ENCODE peak calls at places on chromosomes 3 and 15, in ten cellular contexts. G is psoas muscle, T is fibroblast of the aortic adventitia, O is fibroblast of pulmonary artery, W is breast epithelium, R is esophagus squamous epithelium, Y is HCT116, A is hepatocyte, C is GM12878, L is dorsolateral prefrontal cortex. Z is an unnamed sample.

GRCh38 chr3:143769663-143770062 is 78.6 kb downstream of the SLC9A9 start:
- DNase-seq in R (no peak), W (no peak), T (peak), C (no peak), A (peak), G (no peak), O (peak), Y (no peak), L (no peak), Z (peak)

GRCh38 chr3:54445630-54446029 is 323.3 kb downstream of the CACNA2D3 start:
- DNase-seq in O (no peak), G (no peak), Y (no peak), L (no peak), W (no peak), T (no peak), A (no peak), R (no peak), C (no peak), Z (no peak)

GRCh38 chr3:114758828-114759709 is 388.0 kb downstream of the ZBTB20 start:
- DNase-seq in T (peak), L (peak), W (no peak), G (no peak), O (peak), R (no peak), C (no peak), A (peak), Y (no peak), Z (peak)

GRCh38 chr3:32406481-32407408 is 15.1 kb downstream of the CMTM7 start:
- DNase-seq in L (no peak), W (peak), C (no peak), G (no peak), R (no peak), Y (no peak), T (no peak), O (no peak), A (no peak), Z (no peak)

GRCh38 chr3:25453521-25454410 is 25.7 kb downstream of the RARB start:
- DNase-seq in A (peak), C (no peak), R (no peak), O (peak), G (no peak), T (peak), L (no peak), Y (no peak), W (no peak), Z (peak)

GRCh38 chr3:33278106-33278672 is 947 bp downstream of the FBXL2 start:
- DNase-seq in A (peak), T (peak), C (no peak), G (no peak), R (no peak), W (no peak), Y (no peak), O (peak), L (peak), Z (no peak)

GRCh38 chr15:40389824-40390595 is 7.5 kb downstream of the KNSTRN start:
- DNase-seq in G (no peak), T (no peak), L (no peak), C (no peak), O (no peak), A (no peak), W (no peak), R (no peak), Y (no peak), Z (no peak)

GRCh38 chr15:99729920-99730319 is 3.3 kb downstream of the LYSMD4 start:
- DNase-seq in W (peak), L (no peak), Y (no peak), O (peak), G (no peak), T (peak), A (peak), C (no peak), R (no peak), Z (peak)

GRCh38 chr3:135231646-135232625 is 436.9 kb downstream of the EPHB1 start:
- DNase-seq in W (no peak), G (no peak), O (no peak), Y (no peak), C (no peak), R (no peak), T (no peak), A (no peak), L (no peak), Z (no peak)

GRCh38 chr3:195708066-195708465 is 12.7 kb upstream of the MUC20 start:
- DNase-seq in R (no peak), A (no peak), L (no peak), G (no peak), Y (no peak), O (no peak), T (no peak), C (no peak), W (no peak), Z (no peak)

GRCh38 chr15:44075535-44075934 is 119.5 kb downstream of the FRMD5 start:
- DNase-seq in A (no peak), R (no peak), L (no peak), W (no peak), T (peak), G (no peak), Y (no peak), C (no peak), O (peak), Z (no peak)

GRCh38 chr15:68057089-68057488 is 3.0 kb downstream of the PIAS1 start:
- DNase-seq in C (no peak), A (no peak), O (no peak), W (no peak), R (no peak), L (no peak), T (no peak), Y (no peak), G (no peak), Z (no peak)

GRCh38 chr3:123286308-123287023 is 84.7 kb downstream of the SEC22A start:
- DNase-seq in C (no peak), W (no peak), L (no peak), O (peak), G (no peak), Y (peak), A (peak), T (peak), R (no peak), Z (peak)

GRCh38 chr15:73697033-73697467 is 12.9 kb downstream of the CD276 start:
- DNase-seq in G (peak), T (peak), O (peak), L (peak), R (peak), Y (no peak), C (peak), W (peak), A (peak), Z (peak)

GRCh38 chr3:59273976-59274375 is 224.2 kb upstream of the CFAP20DC start:
- DNase-seq in W (no peak), C (no peak), R (no peak), T (peak), L (no peak), A (no peak), Y (no peak), G (no peak), O (peak), Z (peak)

GRCh38 chr3:112676659-112677234 is 35.8 kb upstream of the CCDC80 start:
- DNase-seq in Y (peak), T (peak), R (peak), C (peak), A (peak), O (peak), L (no peak), W (no peak), G (peak), Z (peak)

GRCh38 chr3:56761887-56762605 is 39.7 kb downstream of the ARHGEF3 start:
- DNase-seq in L (no peak), W (no peak), Y (no peak), C (no peak), R (no peak), T (peak), G (no peak), O (peak), A (no peak), Z (no peak)

GRCh38 chr3:2156244-2156847 is 57.7 kb downstream of the CNTN4 start:
- DNase-seq in A (peak), W (no peak), G (no peak), R (no peak), T (no peak), O (no peak), Y (no peak), L (no peak), C (no peak), Z (peak)

GRCh38 chr15:40984963-40985362 is 31.7 kb downstream of the CHAC1 start:
- DNase-seq in C (no peak), O (peak), A (no peak), L (no peak), R (no peak), Y (no peak), W (no peak), G (no peak), T (peak), Z (peak)

GRCh38 chr3:16251316-16252085 is 13.2 kb downstream of the DPH3 start:
- DNase-seq in O (no peak), C (no peak), L (no peak), W (no peak), A (no peak), R (no peak), Y (no peak), G (no peak), T (no peak), Z (no peak)

GRCh38 chr3:35393916-35394315 is 245.4 kb upstream of the ARPP21 start:
- DNase-seq in L (no peak), A (peak), G (no peak), O (peak), C (no peak), W (no peak), R (no peak), Y (no peak), T (no peak), Z (peak)

GRCh38 chr15:29156521-29156920 is 113.1 kb downstream of the NSMCE3 start:
- DNase-seq in Y (no peak), T (no peak), A (no peak), L (no peak), R (no peak), O (no peak), C (no peak), G (no peak), W (no peak), Z (no peak)

GRCh38 chr3:178714971-178715832 is 179.0 kb downstream of the KCNMB2 start:
- DNase-seq in Y (no peak), O (no peak), G (no peak), A (no peak), T (no peak), L (no peak), W (no peak), R (no peak), C (no peak), Z (no peak)

GRCh38 chr15:58490405-58491150 is 58.8 kb downstream of the LIPC start:
- DNase-seq in Y (no peak), C (no peak), A (no peak), R (no peak), L (peak), O (no peak), W (peak), T (no peak), G (no peak), Z (no peak)

GRCh38 chr3:42839616-42840015 is 30.4 kb downstream of the ACKR2 start:
- DNase-seq in R (no peak), G (no peak), C (peak), W (peak), T (peak), A (peak), O (peak), L (peak), Y (peak), Z (peak)

GRCh38 chr15:95266481-95267061 is 1035.2 kb downstream of the MCTP2 start:
- DNase-seq in L (no peak), C (no peak), G (no peak), T (peak), A (no peak), Y (no peak), O (peak), W (no peak), R (no peak), Z (peak)

GRCh38 chr3:88003115-88003755 is 55.6 kb downstream of the CGGBP1 start:
- DNase-seq in A (peak), L (no peak), G (no peak), T (peak), W (no peak), Y (peak), O (peak), C (no peak), R (no peak), Z (peak)

GRCh38 chr15:25242957-25243799 is 195.6 kb downstream of the UBE3A start:
- DNase-seq in O (no peak), L (peak), Y (no peak), A (no peak), R (no peak), C (no peak), W (peak), G (peak), T (no peak), Z (no peak)

GRCh38 chr3:178170698-178171535 is 365.3 kb upstream of the KCNMB2 start:
- DNase-seq in L (no peak), A (no peak), T (peak), G (no peak), R (no peak), W (no peak), C (no peak), Y (no peak), O (peak), Z (peak)

GRCh38 chr15:50907866-50908208 is 646 bp upstream of the AP4E1 start:
- DNase-seq in C (no peak), R (no peak), Y (peak), W (no peak), A (peak), O (peak), L (peak), T (peak), G (no peak), Z (peak)

GRCh38 chr3:18444597-18445420 is 19.7 kb upstream of the SATB1 start:
- DNase-seq in Y (no peak), R (no peak), A (peak), O (peak), C (no peak), G (peak), L (peak), W (no peak), T (peak), Z (peak)

GRCh38 chr3:119559441-119559963 is at the start of gene CD80:
- DNase-seq in R (peak), Y (peak), T (peak), L (no peak), A (peak), O (peak), C (peak), W (no peak), G (peak), Z (peak)

GRCh38 chr3:70943886-70944285 is 631.4 kb upstream of the MDFIC2 start:
- DNase-seq in Y (no peak), T (peak), A (no peak), L (no peak), O (no peak), G (no peak), R (no peak), W (no peak), C (no peak), Z (no peak)

GRCh38 chr3:44179251-44179650 is 62.4 kb upstream of the TOPAZ1 start:
- DNase-seq in A (no peak), L (no peak), C (no peak), G (no peak), W (no peak), Y (no peak), T (no peak), O (no peak), R (no peak), Z (no peak)

GRCh38 chr15:71294636-71295241 is 179.5 kb downstream of the THSD4 start:
- DNase-seq in C (no peak), L (no peak), T (peak), R (no peak), Y (peak), W (no peak), A (no peak), G (no peak), O (peak), Z (peak)

GRCh38 chr3:164479406-164479805 is 598.9 kb downstream of the SI start:
- DNase-seq in W (no peak), T (no peak), Y (no peak), O (no peak), L (no peak), G (no peak), C (no peak), A (no peak), R (no peak), Z (no peak)

GRCh38 chr3:9395570-9396300 is 1.7 kb upstream of the SETD5 start:
- DNase-seq in R (no peak), Y (no peak), W (no peak), G (no peak), A (peak), O (peak), T (no peak), L (no peak), C (no peak), Z (peak)

GRCh38 chr3:129207347-129207947 is 23.8 kb upstream of the CNBP start:
- DNase-seq in W (no peak), T (no peak), L (no peak), O (no peak), G (no peak), C (no peak), R (no peak), Y (no peak), A (peak), Z (no peak)

GRCh38 chr3:129211345-129211744 is 27.6 kb upstream of the CNBP start:
- DNase-seq in L (no peak), W (no peak), C (no peak), T (no peak), A (no peak), O (no peak), G (no peak), R (no peak), Y (no peak), Z (no peak)

GRCh38 chr3:129213238-129213637 is 29.5 kb upstream of the CNBP start:
- DNase-seq in O (no peak), C (no peak), Y (no peak), W (no peak), R (no peak), L (no peak), A (no peak), G (no peak), T (no peak), Z (no peak)

GRCh38 chr3:129211772-129212171 is 28.1 kb upstream of the CNBP start:
- DNase-seq in W (peak), T (peak), C (no peak), G (peak), L (peak), O (peak), Y (peak), R (no peak), A (peak), Z (peak)
- TF ChIP-seq CTCF in W (no peak), T (no peak), C (no peak), G (no peak), L (no peak), O (no peak), Y (no peak), R (no peak), A (no peak), Z (no peak)

GRCh38 chr15:63041402-63041977 is 1.1 kb upstream of the TPM1 start:
- DNase-seq in O (no peak), A (no peak), W (no peak), C (no peak), L (no peak), Y (no peak), T (no peak), R (no peak), G (no peak), Z (no peak)
- H3K4me3 ChIP-seq in O (peak), A (peak), W (peak), C (no peak), L (peak), Y (no peak), T (peak), R (peak), G (peak), Z (peak)

GRCh38 chr3:182261084-182261483 is 532.2 kb upstream of the ATP11B start:
- DNase-seq in C (no peak), Y (no peak), L (no peak), G (no peak), R (no peak), A (no peak), W (no peak), O (no peak), T (no peak), Z (no peak)

GRCh38 chr3:182255095-182255600 is 538.2 kb upstream of the ATP11B start:
- DNase-seq in G (no peak), R (no peak), T (no peak), A (no peak), W (no peak), Y (no peak), C (no peak), O (no peak), L (no peak), Z (no peak)

GRCh38 chr3:182257361-182257760 is 535.9 kb upstream of the ATP11B start:
- DNase-seq in T (no peak), R (no peak), C (no peak), A (no peak), Y (no peak), L (no peak), W (no peak), O (no peak), G (no peak), Z (no peak)

GRCh38 chr3:182259579-182259978 is 533.7 kb upstream of the ATP11B start:
- DNase-seq in L (peak), O (no peak), C (no peak), W (no peak), T (no peak), Y (no peak), R (no peak), A (no peak), G (no peak), Z (no peak)

GRCh38 chr3:182258538-182259177 is 534.6 kb upstream of the ATP11B start:
- DNase-seq in C (no peak), R (no peak), O (peak), L (no peak), A (peak), G (no peak), Y (peak), W (no peak), T (peak), Z (peak)
- TF ChIP-seq CTCF in C (peak), R (peak), O (peak), L (peak), A (peak), G (peak), Y (peak), W (no peak), T (peak), Z (peak)

DNA sequence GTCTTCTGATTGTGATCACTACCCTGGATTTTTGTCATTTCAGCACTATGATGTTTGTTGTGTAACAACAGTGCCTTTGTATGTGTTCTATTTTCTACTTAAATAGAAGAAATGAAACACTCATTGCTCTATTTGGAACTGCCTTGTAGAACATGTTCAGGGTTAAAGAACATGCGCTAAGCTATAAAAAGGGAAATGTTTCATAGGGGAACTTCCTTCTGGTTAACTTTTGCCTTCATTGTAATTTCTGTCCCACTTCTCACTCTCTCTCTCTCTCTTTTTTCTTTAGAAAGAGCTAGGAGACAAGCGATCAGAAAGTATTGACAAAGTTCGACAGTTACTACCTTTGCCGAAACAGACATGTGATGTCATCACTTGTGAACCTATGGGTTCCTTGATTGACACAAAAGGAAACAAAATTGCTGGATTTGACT is at the start of gene P2RY12:
- DNase-seq in G (no peak), A (no peak), O (no peak), W (no peak), T (no peak), C (peak), L (no peak), Y (no peak), R (no peak), Z (no peak)
- H3K4me3 ChIP-seq in G (peak), A (no peak), O (no peak), W (peak), T (peak), C (peak), L (peak), Y (no peak), R (peak), Z (peak)

Z was measured in choroid plexus epithelial cell.